ENCODE peak calls at places on chromosomes 1 and 21, in four cellular contexts. One of them, this sample, is unnamed.

GRCh38 chr1:163796394-163796821 is 474.7 kb downstream of the NUF2 start:
- DNase-seq in uterus: no peak
- DNase-seq in colonic mucosa: no peak
- DNase-seq in neural crest cell: no peak
- DNase-seq in this sample: no peak

GRCh38 chr21:35649186-35649585 is 411.1 kb downstream of the SETD4 start:
- DNase-seq in uterus: no peak
- DNase-seq in colonic mucosa: no peak
- DNase-seq in neural crest cell: no peak
- DNase-seq in this sample: no peak

GRCh38 chr1:51750729-51751128 is 127.8 kb downstream of the NRDC start:
- DNase-seq in uterus: no peak
- DNase-seq in colonic mucosa: no peak
- DNase-seq in neural crest cell: no peak
- DNase-seq in this sample: no peak

GRCh38 chr1:119448112-119448511 is 33.2 kb downstream of the HSD3B2 start:
- DNase-seq in uterus: no peak
- DNase-seq in colonic mucosa: no peak
- DNase-seq in neural crest cell: no peak
- DNase-seq in this sample: no peak

GRCh38 chr1:198153103-198153502 is 3.7 kb upstream of the NEK7 start:
- DNase-seq in uterus: no peak
- DNase-seq in colonic mucosa: no peak
- DNase-seq in neural crest cell: no peak
- DNase-seq in this sample: no peak

GRCh38 chr1:165679282-165680036 is 18.9 kb downstream of the ALDH9A1 start:
- DNase-seq in uterus: no peak
- DNase-seq in colonic mucosa: no peak
- DNase-seq in neural crest cell: no peak
- DNase-seq in this sample: no peak

GRCh38 chr21:45091540-45092322 is 17.4 kb downstream of the ADARB1 start:
- DNase-seq in uterus: no peak
- DNase-seq in colonic mucosa: no peak
- DNase-seq in neural crest cell: no peak
- DNase-seq in this sample: no peak

GRCh38 chr21:34737115-34737514 is 68.3 kb downstream of the CLIC6 start:
- DNase-seq in uterus: no peak
- DNase-seq in colonic mucosa: no peak
- DNase-seq in neural crest cell: no peak
- DNase-seq in this sample: no peak

GRCh38 chr1:230791986-230792564 is 44.9 kb downstream of the CAPN9 start:
- DNase-seq in uterus: no peak
- DNase-seq in colonic mucosa: no peak
- DNase-seq in neural crest cell: no peak
- DNase-seq in this sample: no peak

GRCh38 chr1:244451539-244451950 is at the start of gene ADSS2:
- DNase-seq in uterus: no peak
- DNase-seq in colonic mucosa: no peak
- DNase-seq in neural crest cell: no peak
- DNase-seq in this sample: no peak

GRCh38 chr1:162283657-162284056 is 93.0 kb downstream of the SPATA46 start:
- DNase-seq in uterus: no peak
- DNase-seq in colonic mucosa: no peak
- DNase-seq in neural crest cell: no peak
- DNase-seq in this sample: no peak

GRCh38 chr1:153866045-153866850 is 56.5 kb downstream of the GATAD2B start:
- DNase-seq in uterus: peak; percentile 31
- DNase-seq in colonic mucosa: no peak
- DNase-seq in neural crest cell: no peak
- DNase-seq in this sample: no peak

GRCh38 chr1:114436799-114437198 is 74.2 kb downstream of the TRIM33 start:
- DNase-seq in uterus: no peak
- DNase-seq in colonic mucosa: no peak
- DNase-seq in neural crest cell: no peak
- DNase-seq in this sample: no peak
- TF ChIP-seq CTCF in uterus: no peak
- TF ChIP-seq CTCF in colonic mucosa: no peak
- TF ChIP-seq CTCF in neural crest cell: no peak
- TF ChIP-seq CTCF in this sample: no peak

GRCh38 chr1:77796695-77797405 is 17.4 kb downstream of the MIGA1 start:
- DNase-seq in uterus: no peak
- DNase-seq in colonic mucosa: no peak
- DNase-seq in neural crest cell: no peak
- DNase-seq in this sample: no peak
- TF ChIP-seq CTCF in uterus: no peak
- TF ChIP-seq CTCF in colonic mucosa: no peak
- TF ChIP-seq CTCF in neural crest cell: no peak
- TF ChIP-seq CTCF in this sample: no peak

DNA sequence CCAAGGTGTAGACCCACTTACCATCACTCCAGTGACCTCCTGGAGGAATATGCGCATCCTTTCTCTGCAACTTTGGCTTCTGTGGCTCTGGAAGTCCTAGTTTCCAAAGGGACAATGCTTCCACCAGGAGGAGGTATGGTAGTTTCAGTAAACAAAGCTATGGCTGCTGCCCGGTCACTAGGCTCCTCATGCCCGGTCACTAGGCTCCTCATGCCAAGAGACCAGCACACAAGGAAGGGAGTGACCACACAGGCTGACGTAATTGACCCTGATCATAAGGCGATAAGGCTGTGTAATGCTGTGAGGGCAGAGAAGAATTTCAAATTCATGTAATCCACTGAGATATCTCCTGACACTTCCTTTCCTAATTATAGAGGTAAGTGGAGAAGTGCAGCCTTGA is 102.9 kb downstream of the DTL start:
- DNase-seq in uterus: peak; percentile 24
- DNase-seq in colonic mucosa: no peak
- DNase-seq in neural crest cell: no peak
- DNase-seq in this sample: no peak
- TF ChIP-seq CTCF in uterus: no peak
- TF ChIP-seq CTCF in colonic mucosa: no peak
- TF ChIP-seq CTCF in neural crest cell: no peak
- TF ChIP-seq CTCF in this sample: no peak

DNA sequence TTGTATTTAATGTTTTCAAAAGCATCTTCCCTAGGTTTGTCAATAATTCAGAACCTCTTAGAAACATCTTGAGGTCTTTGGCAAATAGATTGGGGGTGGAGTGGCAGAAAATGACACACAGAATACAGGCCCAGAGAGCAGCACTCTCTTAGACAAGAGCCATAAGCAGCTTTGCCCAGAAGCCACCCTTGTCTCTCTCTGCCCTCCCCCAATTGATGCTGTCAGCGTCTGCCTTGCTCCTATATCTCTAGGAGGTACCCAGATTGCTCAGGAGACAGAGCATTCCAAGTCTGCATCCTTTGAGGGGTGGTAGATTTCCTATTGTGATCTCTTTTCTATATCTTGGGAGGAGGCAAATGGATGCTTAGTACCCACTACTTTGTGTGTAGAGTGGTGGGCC is 1.7 kb downstream of the RGL1 start:
- DNase-seq in uterus: no peak
- DNase-seq in colonic mucosa: no peak
- DNase-seq in neural crest cell: no peak
- DNase-seq in this sample: no peak
- TF ChIP-seq CTCF in uterus: no peak
- TF ChIP-seq CTCF in colonic mucosa: no peak
- TF ChIP-seq CTCF in neural crest cell: no peak
- TF ChIP-seq CTCF in this sample: no peak

DNA sequence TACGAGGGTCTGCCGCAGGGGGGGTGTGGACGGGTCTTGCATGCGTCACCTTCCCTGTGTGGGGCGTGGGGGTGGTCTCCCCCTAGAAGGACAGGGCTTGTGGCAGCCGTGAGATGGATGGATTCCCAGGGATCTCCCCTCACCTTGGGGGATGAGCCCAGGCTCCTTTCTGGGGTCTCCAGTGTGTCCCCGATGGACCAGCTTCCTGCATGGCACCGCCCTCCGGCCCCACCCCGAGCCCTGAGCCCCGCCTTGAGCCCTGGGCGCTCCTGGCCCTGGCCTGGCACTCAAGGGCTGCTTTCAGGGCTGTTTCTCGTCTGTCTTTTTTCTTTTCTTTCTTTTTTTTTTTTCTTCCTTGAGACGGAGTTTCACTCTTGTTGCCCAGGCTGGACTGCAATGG is 59.5 kb downstream of the SKI start:
- DNase-seq in uterus: no peak
- DNase-seq in colonic mucosa: no peak
- DNase-seq in neural crest cell: no peak
- DNase-seq in this sample: no peak
- TF ChIP-seq CTCF in uterus: no peak
- TF ChIP-seq CTCF in colonic mucosa: no peak
- TF ChIP-seq CTCF in neural crest cell: no peak
- TF ChIP-seq CTCF in this sample: no peak

GRCh38 chr1:115953180-115953579 is 23.1 kb upstream of the SLC22A15 start:
- DNase-seq in uterus: no peak
- DNase-seq in colonic mucosa: no peak
- DNase-seq in neural crest cell: no peak
- DNase-seq in this sample: no peak
- TF ChIP-seq CTCF in uterus: no peak
- TF ChIP-seq CTCF in colonic mucosa: no peak
- TF ChIP-seq CTCF in neural crest cell: no peak
- TF ChIP-seq CTCF in this sample: no peak

This sample was measured in natural killer cell.